ENCODE peak calls at places on chromosome 18, in six cellular contexts. H is HCT116; N is body of pancreas; D is CD4-positive, alpha-beta T cell; L is esophagus squamous epithelium; C is AG04450. F is an unnamed sample.

GRCh38 chr18:50836521-50836957 is 16.7 kb upstream of the MRO start:
- DNase-seq in N (no peak), C (no peak), D (no peak), L (no peak), H (no peak), F (peak; percentile 68)

GRCh38 chr18:50614838-50615237 is 55.0 kb downstream of the MAPK4 start:
- DNase-seq in N (peak; percentile 18), H (no peak), C (no peak), L (no peak), D (no peak), F (peak; percentile 98)

GRCh38 chr18:9828794-9829712 is 56.7 kb upstream of the TXNDC2 start:
- DNase-seq in D (no peak), C (no peak), L (no peak), N (no peak), H (no peak), F (no peak)

GRCh38 chr18:63208676-63209075 is 110.9 kb downstream of the BCL2 start:
- DNase-seq in C (no peak), N (no peak), L (no peak), D (no peak), H (no peak), F (no peak)

GRCh38 chr18:58848685-58849084 is 16.0 kb upstream of the ZNF532 start:
- DNase-seq in H (no peak), L (no peak), C (no peak), N (no peak), D (no peak), F (peak; percentile 76)

GRCh38 chr18:59742325-59743111 is 45.3 kb upstream of the CCBE1 start:
- DNase-seq in D (no peak), N (no peak), H (no peak), C (no peak), L (no peak), F (peak; percentile 43)

GRCh38 chr18:39191931-39192330 is 1626.3 kb upstream of the CELF4 start:
- DNase-seq in H (no peak), L (no peak), N (no peak), D (no peak), C (no peak), F (no peak)

GRCh38 chr18:77223221-77223639 is 26.4 kb upstream of the GALR1 start:
- DNase-seq in L (no peak), D (no peak), C (no peak), H (no peak), N (no peak), F (no peak)

GRCh38 chr18:54734059-54734458 is 94.2 kb upstream of the RAB27B start:
- DNase-seq in L (no peak), C (peak; percentile 68), D (no peak), N (no peak), H (no peak), F (peak; percentile 90)

GRCh38 chr18:22340340-22340739 is 77.4 kb downstream of the CTAGE1 start:
- DNase-seq in L (no peak), H (no peak), N (no peak), D (no peak), C (no peak), F (peak; percentile 52)

GRCh38 chr18:13323186-13323585 is 104.6 kb downstream of the LDLRAD4 start:
- DNase-seq in N (no peak), L (no peak), H (no peak), D (no peak), C (no peak), F (no peak)

GRCh38 chr18:31398191-31398590 is 21.6 kb downstream of the DSG4 start:
- DNase-seq in N (no peak), D (no peak), L (no peak), H (no peak), C (no peak), F (peak; percentile 3)

DNA sequence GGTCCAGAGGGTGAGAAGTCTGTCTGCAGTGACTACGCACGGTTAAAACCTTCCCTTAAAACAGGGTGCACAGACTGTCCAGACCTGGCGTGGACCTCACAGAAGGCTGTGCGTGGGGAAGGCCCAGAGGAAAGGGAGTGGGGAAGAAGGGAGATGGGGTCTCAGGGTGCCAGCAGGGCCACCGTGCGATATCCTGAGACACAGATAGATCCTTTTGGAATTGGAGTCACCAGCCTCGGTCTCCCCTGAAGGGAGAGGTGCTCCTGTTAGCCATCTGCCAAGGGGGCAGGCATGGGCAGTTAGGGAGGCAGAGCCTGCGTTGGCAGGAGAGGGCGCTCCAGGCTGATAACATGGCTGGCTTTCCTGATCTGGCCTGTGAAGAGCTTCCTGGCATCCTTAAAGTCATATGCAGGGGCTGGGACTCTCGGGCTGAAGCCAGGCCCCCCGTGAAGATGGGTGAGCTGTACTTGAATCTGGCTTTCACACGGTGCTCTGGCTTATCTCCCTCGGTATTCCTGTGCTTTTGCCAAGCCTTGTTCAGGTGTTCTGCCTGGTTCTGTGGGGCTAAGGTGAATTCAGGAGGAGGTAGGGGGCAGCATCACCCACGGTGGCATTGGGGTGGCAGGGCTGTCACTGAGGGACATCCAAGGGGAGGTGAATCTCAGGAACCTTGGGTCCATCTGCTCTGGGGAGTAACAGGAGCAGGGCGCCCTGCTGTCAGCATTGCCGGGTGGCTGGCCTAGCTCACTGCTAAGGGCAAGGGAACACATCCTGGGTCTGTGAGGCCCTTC is 107.2 kb upstream of the SMAD2 start:
- DNase-seq in N (peak; percentile 59), C (no peak), L (no peak), D (no peak), H (peak; percentile 26), F (peak; percentile 32)
- TF ChIP-seq CTCF in N (peak; percentile 46), C (no peak), L (peak; percentile 21), D (no peak), H (peak; percentile 69), F (peak; percentile 35)

GRCh38 chr18:12307871-12308385 is at the start of gene TUBB6:
- DNase-seq in C (no peak), N (peak; percentile 65), H (no peak), L (no peak), D (no peak), F (peak; percentile 91)

GRCh38 chr18:12307251-12307736 is 747 bp upstream of the TUBB6 start:
- DNase-seq in H (no peak), N (peak; percentile 35), C (no peak), L (no peak), D (no peak), F (peak; percentile 80)

GRCh38 chr18:12309683-12310198 is 1.7 kb downstream of the TUBB6 start:
- DNase-seq in D (no peak), L (no peak), N (no peak), C (no peak), H (no peak), F (no peak)

GRCh38 chr18:12306752-12307151 is 1.3 kb upstream of the TUBB6 start:
- DNase-seq in L (no peak), C (no peak), H (no peak), N (no peak), D (no peak), F (no peak)

GRCh38 chr18:12308386-12309100 is 502 bp downstream of the TUBB6 start:
- DNase-seq in L (peak; percentile 21), H (no peak), D (no peak), N (peak; percentile 79), C (peak; percentile 71), F (peak; percentile 93)
- H3K27ac ChIP-seq in L (peak overlapping the region; percentile 100), H (peak overlapping the region; percentile 94), D (no peak overlapping the region), N (peak overlapping the region; percentile 80), C (peak overlapping the region; percentile 86), F (peak overlapping the region; percentile 86)

GRCh38 chr18:57437782-57438668 is 2.9 kb downstream of the ONECUT2 start:
- DNase-seq in D (no peak), N (peak; percentile 77), H (peak; percentile 40), C (no peak), L (no peak), F (peak; percentile 73)
- H3K27me3 ChIP-seq in D (peaks cover 90% of the 10 kb centered on the region), N (peaks cover 46% of the 10 kb centered on the region), H (peaks cover 16% of the 10 kb centered on the region), C (peaks cover 92% of the 10 kb centered on the region), L (peaks cover 100% of the 10 kb centered on the region), F (peaks cover 92% of the 10 kb centered on the region)

DNA sequence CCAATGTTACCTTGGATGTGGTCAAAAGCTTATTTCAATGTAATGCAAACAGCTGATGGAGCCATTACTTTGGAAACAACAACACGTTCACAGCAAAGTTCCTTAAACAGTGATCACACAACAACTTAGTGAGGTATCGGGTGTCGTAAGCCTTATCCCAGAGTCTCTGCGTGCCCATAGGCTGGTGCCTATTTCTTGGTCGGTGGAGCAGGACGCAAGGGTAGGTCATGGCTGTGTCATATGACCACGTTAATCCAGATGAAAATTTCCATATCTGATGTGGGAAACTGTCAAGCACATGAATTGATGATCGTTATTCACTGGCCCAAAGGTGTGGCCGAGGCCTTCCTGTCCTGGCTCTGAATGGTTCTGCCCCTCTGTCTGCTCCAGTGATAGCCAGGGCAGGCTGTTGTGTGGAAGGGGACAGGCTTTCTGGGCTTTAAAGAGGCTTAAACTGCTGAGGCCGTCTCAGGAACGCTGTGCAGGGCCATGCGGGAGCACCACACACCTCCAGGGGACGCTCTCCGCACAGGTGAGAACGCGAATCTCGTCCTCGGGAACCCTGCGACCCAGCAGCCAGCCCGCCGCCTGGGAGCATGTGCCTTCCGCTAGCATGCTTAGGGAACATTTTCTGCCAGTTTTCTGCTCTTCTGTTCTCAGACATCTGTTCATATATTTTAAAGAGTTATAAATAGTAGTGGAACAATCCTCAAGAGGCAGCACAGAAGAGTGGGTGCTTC is 90.6 kb downstream of the KCTD1 start:
- DNase-seq in H (no peak), D (no peak), N (peak; percentile 20), L (no peak), C (no peak), F (peak; percentile 54)
- TF ChIP-seq CTCF in H (peak; percentile 42), D (no peak), N (no peak), L (no peak), C (no peak), F (no peak)

GRCh38 chr18:1663879-1664705 is 759.4 kb downstream of the ADCYAP1 start:
- DNase-seq in H (peak; percentile 32), D (peak; percentile 0), C (no peak), L (no peak), N (peak; percentile 75), F (peak; percentile 74)

GRCh38 chr18:1659190-1659589 is 754.5 kb downstream of the ADCYAP1 start:
- DNase-seq in N (no peak), C (no peak), H (no peak), D (no peak), L (no peak), F (no peak)

GRCh38 chr18:1668284-1668683 is 763.6 kb downstream of the ADCYAP1 start:
- DNase-seq in C (no peak), N (no peak), D (no peak), H (no peak), L (no peak), F (no peak)

GRCh38 chr18:1665064-1665463 is 760.4 kb downstream of the ADCYAP1 start:
- DNase-seq in D (no peak), N (no peak), L (no peak), C (no peak), H (no peak), F (no peak)
- H3K27ac ChIP-seq in D (no peak overlapping the region), N (no peak overlapping the region), L (no peak overlapping the region), C (no peak overlapping the region), H (no peak overlapping the region), F (no peak overlapping the region)